ENCODE peak calls at places on chromosomes 12 and 14, in nine cellular contexts. One of them, this sample, is unnamed.

GRCh38 chr14:97977711-97978261 is 1180.6 kb downstream of the VRK1 start:
- DNase-seq in stomach: peak; percentile 59
- DNase-seq in astrocyte of the spinal cord: peak; percentile 29
- DNase-seq in glutamatergic neuron: peak; percentile 22
- DNase-seq in fibroblast of the aortic adventitia: peak; percentile 53
- DNase-seq in upper lobe of right lung: peak; percentile 91
- DNase-seq in cardiac fibroblast: peak; percentile 5
- DNase-seq in fibroblast of mammary gland: peak; percentile 6
- DNase-seq in heart right ventricle: peak; percentile 69
- DNase-seq in this sample: peak; percentile 89

GRCh38 chr12:105378821-105379400 is 48.4 kb downstream of the C12orf75 start:
- DNase-seq in stomach: no peak
- DNase-seq in astrocyte of the spinal cord: no peak
- DNase-seq in glutamatergic neuron: peak; percentile 25
- DNase-seq in fibroblast of the aortic adventitia: peak; percentile 8
- DNase-seq in upper lobe of right lung: no peak
- DNase-seq in cardiac fibroblast: peak; percentile 16
- DNase-seq in fibroblast of mammary gland: peak; percentile 17
- DNase-seq in heart right ventricle: no peak
- DNase-seq in this sample: no peak

GRCh38 chr14:89491701-89492381 is 74.8 kb upstream of the FOXN3 start:
- DNase-seq in stomach: no peak
- DNase-seq in astrocyte of the spinal cord: peak; percentile 62
- DNase-seq in glutamatergic neuron: no peak
- DNase-seq in fibroblast of the aortic adventitia: no peak
- DNase-seq in upper lobe of right lung: no peak
- DNase-seq in cardiac fibroblast: peak; percentile 63
- DNase-seq in fibroblast of mammary gland: peak; percentile 29
- DNase-seq in heart right ventricle: no peak
- DNase-seq in this sample: no peak

GRCh38 chr14:65462411-65462810 is 49.9 kb downstream of the FUT8 start:
- DNase-seq in stomach: no peak
- DNase-seq in astrocyte of the spinal cord: peak; percentile 84
- DNase-seq in glutamatergic neuron: no peak
- DNase-seq in fibroblast of the aortic adventitia: peak; percentile 24
- DNase-seq in upper lobe of right lung: no peak
- DNase-seq in cardiac fibroblast: peak; percentile 11
- DNase-seq in fibroblast of mammary gland: peak; percentile 51
- DNase-seq in heart right ventricle: no peak
- DNase-seq in this sample: peak; percentile 79

GRCh38 chr12:19410211-19410610 is 29.1 kb upstream of the AEBP2 start:
- DNase-seq in stomach: no peak
- DNase-seq in astrocyte of the spinal cord: no peak
- DNase-seq in glutamatergic neuron: no peak
- DNase-seq in fibroblast of the aortic adventitia: peak; percentile 25
- DNase-seq in upper lobe of right lung: no peak
- DNase-seq in cardiac fibroblast: no peak
- DNase-seq in fibroblast of mammary gland: no peak
- DNase-seq in heart right ventricle: no peak
- DNase-seq in this sample: no peak

GRCh38 chr14:103711516-103712431 is 3.5 kb downstream of the XRCC3 start:
- DNase-seq in stomach: peak; percentile 85
- DNase-seq in astrocyte of the spinal cord: no peak
- DNase-seq in glutamatergic neuron: no peak
- DNase-seq in fibroblast of the aortic adventitia: peak; percentile 43
- DNase-seq in upper lobe of right lung: peak; percentile 79
- DNase-seq in cardiac fibroblast: peak; percentile 29
- DNase-seq in fibroblast of mammary gland: no peak
- DNase-seq in heart right ventricle: peak; percentile 45
- DNase-seq in this sample: no peak

GRCh38 chr14:99521176-99522024 is 40.2 kb downstream of the CCNK start:
- DNase-seq in stomach: no peak
- DNase-seq in astrocyte of the spinal cord: no peak
- DNase-seq in glutamatergic neuron: peak; percentile 14
- DNase-seq in fibroblast of the aortic adventitia: no peak
- DNase-seq in upper lobe of right lung: no peak
- DNase-seq in cardiac fibroblast: no peak
- DNase-seq in fibroblast of mammary gland: no peak
- DNase-seq in heart right ventricle: no peak
- DNase-seq in this sample: no peak

GRCh38 chr14:51004352-51004800 is 60.1 kb upstream of the PYGL start:
- DNase-seq in stomach: no peak
- DNase-seq in astrocyte of the spinal cord: no peak
- DNase-seq in glutamatergic neuron: no peak
- DNase-seq in fibroblast of the aortic adventitia: no peak
- DNase-seq in upper lobe of right lung: no peak
- DNase-seq in cardiac fibroblast: peak; percentile 52
- DNase-seq in fibroblast of mammary gland: no peak
- DNase-seq in heart right ventricle: no peak
- DNase-seq in this sample: no peak

GRCh38 chr12:93786669-93787397 is 109.7 kb downstream of the CRADD start:
- DNase-seq in stomach: no peak
- DNase-seq in astrocyte of the spinal cord: peak; percentile 45
- DNase-seq in glutamatergic neuron: no peak
- DNase-seq in fibroblast of the aortic adventitia: peak; percentile 74
- DNase-seq in upper lobe of right lung: no peak
- DNase-seq in cardiac fibroblast: no peak
- DNase-seq in fibroblast of mammary gland: peak; percentile 64
- DNase-seq in heart right ventricle: no peak
- DNase-seq in this sample: no peak

GRCh38 chr14:37594916-37595808 is at the start of the genes FOXA1 and TTC6:
- DNase-seq in stomach: peak; percentile 83
- DNase-seq in astrocyte of the spinal cord: no peak
- DNase-seq in glutamatergic neuron: peak; percentile 56
- DNase-seq in fibroblast of the aortic adventitia: peak; percentile 16
- DNase-seq in upper lobe of right lung: peak; percentile 88
- DNase-seq in cardiac fibroblast: peak; percentile 11
- DNase-seq in fibroblast of mammary gland: peak; percentile 7
- DNase-seq in heart right ventricle: no peak
- DNase-seq in this sample: no peak

GRCh38 chr12:116508145-116509121 is 50.7 kb upstream of the MAP1LC3B2 start:
- DNase-seq in stomach: no peak
- DNase-seq in astrocyte of the spinal cord: no peak
- DNase-seq in glutamatergic neuron: peak; percentile 72
- DNase-seq in fibroblast of the aortic adventitia: peak; percentile 42
- DNase-seq in upper lobe of right lung: peak; percentile 73
- DNase-seq in cardiac fibroblast: peak; percentile 67
- DNase-seq in fibroblast of mammary gland: peak; percentile 67
- DNase-seq in heart right ventricle: peak; percentile 22
- DNase-seq in this sample: no peak

GRCh38 chr12:40691913-40692616 is at the start of gene CNTN1:
- DNase-seq in stomach: no peak
- DNase-seq in astrocyte of the spinal cord: peak; percentile 54
- DNase-seq in glutamatergic neuron: peak; percentile 88
- DNase-seq in fibroblast of the aortic adventitia: peak; percentile 30
- DNase-seq in upper lobe of right lung: peak; percentile 81
- DNase-seq in cardiac fibroblast: peak; percentile 4
- DNase-seq in fibroblast of mammary gland: peak; percentile 57
- DNase-seq in heart right ventricle: no peak
- DNase-seq in this sample: no peak

GRCh38 chr14:104968541-104969401 is 9.4 kb downstream of the AHNAK2 start:
- DNase-seq in stomach: no peak
- DNase-seq in astrocyte of the spinal cord: no peak
- DNase-seq in glutamatergic neuron: peak; percentile 28
- DNase-seq in fibroblast of the aortic adventitia: peak; percentile 58
- DNase-seq in upper lobe of right lung: no peak
- DNase-seq in cardiac fibroblast: peak; percentile 48
- DNase-seq in fibroblast of mammary gland: peak; percentile 41
- DNase-seq in heart right ventricle: no peak
- DNase-seq in this sample: no peak
- TF ChIP-seq CTCF in stomach: no peak
- TF ChIP-seq CTCF in astrocyte of the spinal cord: peak; percentile 6
- TF ChIP-seq CTCF in glutamatergic neuron: no peak
- TF ChIP-seq CTCF in fibroblast of the aortic adventitia: peak; percentile 34
- TF ChIP-seq CTCF in upper lobe of right lung: peak; percentile 16
- TF ChIP-seq CTCF in cardiac fibroblast: peak; percentile 5
- TF ChIP-seq CTCF in fibroblast of mammary gland: no peak
- TF ChIP-seq CTCF in heart right ventricle: no peak
- TF ChIP-seq CTCF in this sample: no peak

GRCh38 chr12:97716356-97716755 is 253.8 kb downstream of the RMST start:
- DNase-seq in stomach: no peak
- DNase-seq in astrocyte of the spinal cord: peak; percentile 1
- DNase-seq in glutamatergic neuron: no peak
- DNase-seq in fibroblast of the aortic adventitia: no peak
- DNase-seq in upper lobe of right lung: no peak
- DNase-seq in cardiac fibroblast: peak; percentile 11
- DNase-seq in fibroblast of mammary gland: peak; percentile 45
- DNase-seq in heart right ventricle: no peak
- DNase-seq in this sample: no peak
- TF ChIP-seq CTCF in stomach: no peak
- TF ChIP-seq CTCF in astrocyte of the spinal cord: peak; percentile 20
- TF ChIP-seq CTCF in glutamatergic neuron: peak; percentile 32
- TF ChIP-seq CTCF in fibroblast of the aortic adventitia: no peak
- TF ChIP-seq CTCF in upper lobe of right lung: peak; percentile 36
- TF ChIP-seq CTCF in cardiac fibroblast: no peak
- TF ChIP-seq CTCF in fibroblast of mammary gland: peak; percentile 48
- TF ChIP-seq CTCF in heart right ventricle: peak; percentile 40
- TF ChIP-seq CTCF in this sample: no peak

GRCh38 chr14:24143511-24143910 is 2.1 kb upstream of the EMC9 start:
- DNase-seq in stomach: no peak
- DNase-seq in astrocyte of the spinal cord: peak; percentile 19
- DNase-seq in glutamatergic neuron: no peak
- DNase-seq in fibroblast of the aortic adventitia: peak; percentile 31
- DNase-seq in upper lobe of right lung: no peak
- DNase-seq in cardiac fibroblast: no peak
- DNase-seq in fibroblast of mammary gland: peak; percentile 83
- DNase-seq in heart right ventricle: no peak
- DNase-seq in this sample: no peak

GRCh38 chr14:24144451-24144850 is 2.0 kb downstream of the PSME2 start:
- DNase-seq in stomach: no peak
- DNase-seq in astrocyte of the spinal cord: no peak
- DNase-seq in glutamatergic neuron: no peak
- DNase-seq in fibroblast of the aortic adventitia: no peak
- DNase-seq in upper lobe of right lung: no peak
- DNase-seq in cardiac fibroblast: no peak
- DNase-seq in fibroblast of mammary gland: no peak
- DNase-seq in heart right ventricle: no peak
- DNase-seq in this sample: no peak

GRCh38 chr14:24139272-24139934 is 2.0 kb downstream of the EMC9 start:
- DNase-seq in stomach: no peak
- DNase-seq in astrocyte of the spinal cord: no peak
- DNase-seq in glutamatergic neuron: no peak
- DNase-seq in fibroblast of the aortic adventitia: no peak
- DNase-seq in upper lobe of right lung: no peak
- DNase-seq in cardiac fibroblast: no peak
- DNase-seq in fibroblast of mammary gland: no peak
- DNase-seq in heart right ventricle: no peak
- DNase-seq in this sample: peak; percentile 53

GRCh38 chr14:24138396-24139271 is 2.6 kb downstream of the PSME1 start:
- DNase-seq in stomach: no peak
- DNase-seq in astrocyte of the spinal cord: no peak
- DNase-seq in glutamatergic neuron: no peak
- DNase-seq in fibroblast of the aortic adventitia: no peak
- DNase-seq in upper lobe of right lung: no peak
- DNase-seq in cardiac fibroblast: no peak
- DNase-seq in fibroblast of mammary gland: no peak
- DNase-seq in heart right ventricle: no peak
- DNase-seq in this sample: no peak

DNA sequence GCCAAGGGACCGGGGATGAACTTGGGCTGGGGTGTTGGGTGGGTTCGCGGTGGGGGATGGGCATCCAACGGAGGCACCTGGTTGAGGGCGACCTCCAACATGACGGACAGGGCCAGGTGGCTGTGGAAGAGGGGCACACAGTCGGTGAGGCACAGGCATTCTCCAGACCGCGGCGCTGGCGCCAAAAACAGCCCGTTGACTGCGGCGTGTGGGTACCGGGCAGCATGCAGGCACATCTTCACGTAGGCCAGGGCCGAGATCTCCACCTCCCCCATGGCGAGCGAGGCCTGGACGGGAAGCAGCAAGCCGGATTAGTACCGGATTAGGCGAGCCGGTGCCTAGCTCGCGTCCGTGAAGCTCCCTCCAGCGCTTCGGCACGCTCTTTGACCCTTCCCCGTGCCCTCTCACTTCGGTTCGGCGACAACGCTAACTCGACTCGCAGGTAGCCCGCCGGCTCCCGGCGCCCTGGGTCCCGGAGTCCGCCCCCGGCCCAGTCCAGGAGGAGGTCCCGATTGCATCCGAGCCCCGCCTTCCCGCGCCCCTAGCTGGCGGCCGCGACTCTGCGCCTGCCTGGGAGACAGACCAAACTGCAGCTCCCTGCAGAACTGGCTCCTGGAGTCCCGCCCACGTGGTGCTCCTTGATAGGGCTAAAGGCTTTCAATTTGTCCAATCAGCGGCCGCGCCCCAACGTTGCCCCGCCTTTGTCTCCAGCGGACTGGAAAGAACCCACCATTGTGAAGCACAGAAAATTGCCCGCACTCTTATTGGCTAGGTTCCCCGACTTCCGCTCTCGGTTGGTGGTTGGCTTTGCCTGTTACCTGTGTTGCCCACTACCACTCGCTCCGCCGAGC is at the start of gene EMC9:
- DNase-seq in stomach: peak; percentile 100
- DNase-seq in astrocyte of the spinal cord: peak; percentile 100
- DNase-seq in glutamatergic neuron: peak; percentile 99
- DNase-seq in fibroblast of the aortic adventitia: peak; percentile 99
- DNase-seq in upper lobe of right lung: peak; percentile 100
- DNase-seq in cardiac fibroblast: peak; percentile 99
- DNase-seq in fibroblast of mammary gland: peak; percentile 98
- DNase-seq in heart right ventricle: peak; percentile 100
- DNase-seq in this sample: peak; percentile 100
- TF ChIP-seq CTCF in stomach: no peak
- TF ChIP-seq CTCF in astrocyte of the spinal cord: peak; percentile 23
- TF ChIP-seq CTCF in glutamatergic neuron: peak; percentile 39
- TF ChIP-seq CTCF in fibroblast of the aortic adventitia: peak; percentile 60
- TF ChIP-seq CTCF in upper lobe of right lung: peak; percentile 46
- TF ChIP-seq CTCF in cardiac fibroblast: peak; percentile 55
- TF ChIP-seq CTCF in fibroblast of mammary gland: peak; percentile 32
- TF ChIP-seq CTCF in heart right ventricle: peak; percentile 38
- TF ChIP-seq CTCF in this sample: peak; percentile 39

DNA sequence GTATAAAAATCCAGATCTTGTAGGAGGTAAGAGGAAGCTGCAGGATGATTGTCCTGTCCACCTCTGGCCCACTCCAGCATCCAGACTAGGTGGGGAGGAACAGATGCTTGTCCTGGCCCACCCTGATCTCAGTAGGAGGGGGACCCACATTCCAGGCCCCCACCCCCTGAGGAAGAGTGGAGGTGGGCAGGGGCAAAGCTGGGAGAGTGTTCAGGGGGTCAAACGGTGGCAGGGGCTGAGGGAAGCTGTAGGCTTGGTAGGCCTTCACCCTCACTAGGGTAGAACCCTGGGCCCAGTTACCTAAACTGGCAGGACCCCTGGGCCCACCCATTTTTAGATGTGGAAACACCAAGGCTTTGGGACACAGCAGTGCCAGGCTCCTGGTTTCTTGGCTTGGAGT is 4.1 kb downstream of the SLC48A1 start:
- DNase-seq in stomach: no peak
- DNase-seq in astrocyte of the spinal cord: no peak
- DNase-seq in glutamatergic neuron: no peak
- DNase-seq in fibroblast of the aortic adventitia: no peak
- DNase-seq in upper lobe of right lung: no peak
- DNase-seq in cardiac fibroblast: no peak
- DNase-seq in fibroblast of mammary gland: no peak
- DNase-seq in heart right ventricle: no peak
- DNase-seq in this sample: no peak
- TF ChIP-seq CTCF in stomach: no peak
- TF ChIP-seq CTCF in astrocyte of the spinal cord: no peak
- TF ChIP-seq CTCF in glutamatergic neuron: no peak
- TF ChIP-seq CTCF in fibroblast of the aortic adventitia: no peak
- TF ChIP-seq CTCF in upper lobe of right lung: no peak
- TF ChIP-seq CTCF in cardiac fibroblast: no peak
- TF ChIP-seq CTCF in fibroblast of mammary gland: no peak
- TF ChIP-seq CTCF in heart right ventricle: no peak
- TF ChIP-seq CTCF in this sample: no peak

This sample was measured in activated CD8-positive, alpha-beta T cell treated with anti-CD3 and anti-CD28 coated beads for 36 hours.